ENCODE peak calls at places on chromosome 21, in nine cellular contexts. P is upper lobe of right lung, L is mammary epithelial cell, A is BE2C, N is endodermal cell, V is MM.1S, M is cardiac muscle cell, H is transverse colon, D is body of pancreas. E is an unnamed sample.
A peak's percentile ranks its signal among the peaks of the same experiment; 100 is the strongest.

GRCh38 chr21:42122808-42123207 is 51.7 kb downstream of the UMODL1 start:
- DNase-seq in H (no peak), D (no peak), L (no peak), M (no peak), P (no peak), V (no peak), N (no peak), A (no peak), E (no peak)

GRCh38 chr21:42683371-42684108 is 30.1 kb downstream of the PDE9A start:
- DNase-seq in A (no peak), M (no peak), V (no peak), N (no peak), H (no peak), P (no peak), D (no peak), L (no peak), E (no peak)

GRCh38 chr21:41359289-41359688 is 2.5 kb upstream of the MX2 start:
- DNase-seq in H (no peak), N (peak; percentile 82), L (no peak), P (no peak), M (no peak), V (no peak), D (no peak), A (no peak), E (no peak)

GRCh38 chr21:17053321-17053720 is 459.5 kb upstream of the CXADR start:
- DNase-seq in A (no peak), P (no peak), V (no peak), N (no peak), H (no peak), L (no peak), D (no peak), M (no peak), E (no peak)

GRCh38 chr21:43325968-43326367 is 101.0 kb downstream of the SIK1 start:
- DNase-seq in A (no peak), P (no peak), N (no peak), D (no peak), H (peak; percentile 55), L (no peak), V (peak; percentile 94), M (no peak), E (no peak)

GRCh38 chr21:36615274-36615964 is 83.5 kb upstream of the SIM2 start:
- DNase-seq in M (no peak), P (no peak), A (no peak), N (peak; percentile 81), D (no peak), L (no peak), V (no peak), H (no peak), E (no peak)

GRCh38 chr21:42141643-42142042 is 70.5 kb downstream of the UMODL1 start:
- DNase-seq in A (no peak), P (no peak), D (no peak), N (no peak), L (no peak), M (no peak), H (no peak), V (no peak), E (no peak)

GRCh38 chr21:36902793-36903192 is 63.7 kb downstream of the HLCS start:
- DNase-seq in A (no peak), M (peak; percentile 9), L (peak; percentile 12), V (peak; percentile 23), D (no peak), P (no peak), H (no peak), N (no peak), E (peak; percentile 53)

GRCh38 chr21:14119038-14119437 is 91.7 kb downstream of the LIPI start:
- DNase-seq in V (no peak), P (no peak), N (peak; percentile 49), D (no peak), M (no peak), L (no peak), A (no peak), H (no peak), E (no peak)

GRCh38 chr21:25809013-25809412 is 74.2 kb downstream of the GABPA start:
- DNase-seq in A (no peak), N (no peak), L (peak; percentile 81), D (no peak), V (no peak), P (no peak), H (no peak), M (no peak), E (no peak)

GRCh38 chr21:32716486-32716885 is 11.3 kb downstream of the SYNJ1 start:
- DNase-seq in H (no peak), A (no peak), M (no peak), V (no peak), L (no peak), N (no peak), P (no peak), D (no peak), E (no peak)

GRCh38 chr21:42012344-42012743 is 2.2 kb upstream of the ZBTB21 start:
- DNase-seq in M (no peak), L (no peak), A (no peak), H (peak; percentile 23), D (no peak), P (no peak), N (no peak), V (no peak), E (no peak)

DNA sequence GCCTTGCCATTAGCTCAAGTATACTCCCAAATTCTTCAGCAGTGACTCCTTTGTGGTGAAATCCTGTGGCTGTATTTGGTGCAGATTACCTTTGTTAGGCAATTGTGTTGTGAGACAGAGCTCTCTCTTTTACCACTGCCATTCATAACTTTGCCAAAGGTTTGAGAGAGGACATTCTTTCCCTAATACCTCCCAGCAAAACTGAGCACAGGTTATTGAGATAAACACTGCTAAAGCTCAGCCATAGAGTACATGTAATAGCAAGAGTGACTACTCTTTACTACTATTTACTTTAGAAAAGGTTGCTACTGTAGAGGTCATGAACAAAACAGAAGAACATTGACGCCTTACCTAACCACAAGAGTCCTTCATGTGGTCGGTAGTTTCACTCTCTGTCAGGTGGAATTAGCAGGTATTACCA is 514.0 kb upstream of the ADAMTS5 start:
- DNase-seq in L (peak; percentile 93), D (no peak), A (no peak), P (no peak), M (peak; percentile 51), V (peak; percentile 83), H (no peak), N (no peak), E (peak; percentile 49)
- H3K9me3 ChIP-seq in L (peaks cover 3% of the 10 kb centered on the region), D (no peaks in the 10 kb centered on the region), A (no peaks in the 10 kb centered on the region), P (no peaks in the 10 kb centered on the region), M (no peaks in the 10 kb centered on the region), V (no peaks in the 10 kb centered on the region), H (no peaks in the 10 kb centered on the region), N (peaks cover 5% of the 10 kb centered on the region), E (no peaks in the 10 kb centered on the region)

GRCh38 chr21:34965200-34966174 is 83.6 kb downstream of the RUNX1 start:
- DNase-seq in A (no peak), V (no peak), H (no peak), P (no peak), L (peak; percentile 17), M (peak; percentile 30), N (no peak), D (no peak), E (peak; percentile 68)
- H3K4me1 ChIP-seq in A (no peaks in the 10 kb centered on the region), V (peaks cover 16% of the 10 kb centered on the region), H (no peaks in the 10 kb centered on the region), P (peaks cover 19% of the 10 kb centered on the region), L (peaks cover 6% of the 10 kb centered on the region), M (no peaks in the 10 kb centered on the region), N (no peaks in the 10 kb centered on the region), D (no peaks in the 10 kb centered on the region), E (peaks cover 17% of the 10 kb centered on the region)

DNA sequence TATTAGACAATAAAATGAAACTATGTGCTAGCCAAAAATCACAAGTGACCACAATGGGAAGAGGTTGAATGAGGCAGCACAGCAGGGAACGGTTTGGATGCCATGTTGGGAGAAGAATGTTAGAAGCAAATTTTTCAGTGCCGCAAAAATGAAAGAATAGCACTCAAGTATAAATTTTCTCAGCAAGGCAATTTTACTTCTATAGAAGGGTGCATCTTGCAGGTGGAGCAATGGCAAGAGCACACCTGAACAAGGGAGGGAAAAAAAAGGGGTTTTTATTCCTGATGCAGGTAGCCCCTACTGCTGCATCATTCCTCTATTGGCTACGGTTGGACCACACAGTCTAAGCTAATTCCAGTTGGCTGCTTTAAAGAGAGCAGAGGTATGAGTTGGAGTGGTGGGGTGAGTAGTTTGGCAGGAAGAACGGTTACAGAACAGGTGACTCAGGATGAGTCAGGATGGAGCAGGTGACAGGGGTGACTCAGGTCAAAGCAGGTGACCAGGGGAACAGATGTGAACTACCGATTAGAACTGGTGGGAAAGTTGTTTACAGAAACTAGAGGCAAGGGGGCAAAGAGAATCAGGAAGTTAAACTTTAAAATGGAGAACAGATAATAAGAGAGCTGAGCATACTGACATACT is 301.1 kb upstream of the NRIP1 start:
- DNase-seq in H (no peak), D (no peak), N (peak; percentile 55), V (no peak), P (no peak), A (no peak), M (no peak), L (peak; percentile 30), E (no peak)
- H3K9me3 ChIP-seq in H (peaks cover 6% of the 10 kb centered on the region), D (no peaks in the 10 kb centered on the region), N (peaks cover 33% of the 10 kb centered on the region), V (no peaks in the 10 kb centered on the region), P (no peaks in the 10 kb centered on the region), A (no peaks in the 10 kb centered on the region), M (no peaks in the 10 kb centered on the region), L (peaks cover 7% of the 10 kb centered on the region), E (no peaks in the 10 kb centered on the region)

GRCh38 chr21:45226540-45227326 is 61.0 kb downstream of the POFUT2 start:
- DNase-seq in D (no peak), L (peak; percentile 41), A (no peak), P (no peak), V (no peak), N (no peak), H (no peak), M (no peak), E (no peak)
- H3K4me1 ChIP-seq in D (no peaks in the 10 kb centered on the region), L (peaks cover 24% of the 10 kb centered on the region), A (no peaks in the 10 kb centered on the region), P (peaks cover 5% of the 10 kb centered on the region), V (no peaks in the 10 kb centered on the region), N (no peaks in the 10 kb centered on the region), H (no peaks in the 10 kb centered on the region), M (no peaks in the 10 kb centered on the region), E (peaks cover 24% of the 10 kb centered on the region)

DNA sequence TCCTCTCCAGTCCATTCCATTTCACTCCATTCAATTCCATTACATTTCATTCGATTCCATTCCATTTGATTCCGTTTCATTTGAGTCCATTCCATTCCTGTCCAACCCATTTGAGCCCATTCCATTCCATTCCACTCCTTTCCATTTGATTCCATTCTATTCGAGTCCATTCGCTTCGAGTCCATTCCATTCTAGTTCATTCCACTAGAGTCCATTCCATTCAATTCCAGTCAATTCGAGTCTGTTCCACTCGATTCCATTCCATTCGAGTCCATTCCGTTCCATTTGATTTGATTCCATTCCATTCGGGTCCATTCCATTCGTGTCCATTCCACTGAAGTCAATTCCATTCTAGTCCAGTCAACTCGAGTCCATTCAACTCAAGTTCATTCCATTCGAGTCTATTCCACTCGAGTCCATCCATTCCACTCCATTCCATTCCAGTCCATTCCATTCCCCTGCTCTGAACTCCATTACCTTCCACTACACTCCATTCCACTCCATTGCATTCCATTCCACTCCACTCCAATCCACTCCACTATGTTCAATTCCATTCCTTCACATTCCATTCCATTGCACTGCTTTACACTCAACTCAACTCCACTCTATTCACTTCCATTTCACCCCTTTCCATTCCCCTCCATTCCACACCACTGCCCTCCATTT is 2569.4 kb upstream of the TPTE start:
- DNase-seq in V (no peak), D (no peak), L (no peak), A (no peak), M (no peak), H (no peak), P (no peak), N (no peak), E (no peak)
- H3K9me3 ChIP-seq in V (no peaks in the 10 kb centered on the region), D (peaks cover 12% of the 10 kb centered on the region), L (peaks cover 100% of the 10 kb centered on the region), A (peaks cover 25% of the 10 kb centered on the region), M (peaks cover 77% of the 10 kb centered on the region), H (peaks cover 46% of the 10 kb centered on the region), P (peaks cover 92% of the 10 kb centered on the region), N (no peaks in the 10 kb centered on the region), E (peaks cover 90% of the 10 kb centered on the region)